ENCODE peak calls at places on chromosomes 7 and 10, in seven cellular contexts. C is H9, D is mesendoderm, L is IMR-90, S is H1, Q is trophoblast cell, M is mesenchymal stem cell. U is an unnamed sample.

GRCh38 chr7:108014747-108015682 is 12.1 kb upstream of the LAMB1 start:
- DNase-seq in C (no peak), D (no peak), M (peak; percentile 84), Q (peak; percentile 39), L (peak; percentile 90), S (no peak), U (no peak)

GRCh38 chr10:104548090-104548489 is 93.0 kb upstream of the SORCS3 start:
- DNase-seq in D (peak; percentile 56), M (no peak), C (no peak), L (peak; percentile 16), S (peak; percentile 5), Q (peak; percentile 24), U (peak; percentile 31)

GRCh38 chr7:90579181-90579688 is 16.9 kb upstream of the CDK14 start:
- DNase-seq in D (peak; percentile 25), S (no peak), L (peak; percentile 81), Q (peak; percentile 91), M (peak; percentile 24), C (no peak), U (no peak)

GRCh38 chr7:147279516-147279915 is 1162.9 kb downstream of the CNTNAP2 start:
- DNase-seq in C (no peak), M (no peak), Q (no peak), S (no peak), D (no peak), L (no peak), U (no peak)

GRCh38 chr7:110521357-110521756 is 569.6 kb upstream of the LRRN3 start:
- DNase-seq in Q (no peak), C (no peak), S (no peak), M (no peak), L (no peak), D (no peak), U (no peak)

GRCh38 chr7:148772297-148773089 is 73.8 kb downstream of the CUL1 start:
- DNase-seq in L (peak; percentile 98), S (no peak), D (peak; percentile 81), M (peak; percentile 86), C (no peak), Q (peak; percentile 95), U (no peak)

GRCh38 chr10:95264227-95265051 is 26.4 kb downstream of the PDLIM1 start:
- DNase-seq in S (peak; percentile 57), D (peak; percentile 96), M (no peak), C (peak; percentile 73), L (no peak), Q (peak; percentile 97), U (no peak)

GRCh38 chr10:34186740-34187139 is 628.4 kb downstream of the PARD3 start:
- DNase-seq in C (no peak), D (peak; percentile 89), L (no peak), S (no peak), Q (no peak), M (no peak), U (no peak)

GRCh38 chr7:42227931-42228591 is 8.9 kb downstream of the GLI3 start:
- DNase-seq in M (peak; percentile 72), L (peak; percentile 46), C (peak; percentile 65), Q (peak; percentile 53), S (no peak), D (peak; percentile 51), U (no peak)

GRCh38 chr7:128410092-128410665 is 397 bp upstream of the IMPDH1 start:
- DNase-seq in Q (peak; percentile 93), C (no peak), D (peak; percentile 64), L (peak; percentile 81), M (peak; percentile 92), S (no peak), U (no peak)

GRCh38 chr7:111650456-111650999 is 88.2 kb upstream of the IMMP2L start:
- DNase-seq in D (no peak), Q (peak; percentile 8), L (peak; percentile 17), M (peak; percentile 17), S (no peak), C (no peak), U (no peak)

GRCh38 chr10:76301950-76302349 is 870.5 kb downstream of the LRMDA start:
- DNase-seq in S (no peak), M (no peak), L (no peak), D (peak; percentile 29), Q (no peak), C (no peak), U (no peak)

GRCh38 chr7:138097064-138097741 is 20.9 kb downstream of the AKR1D1 start:
- DNase-seq in S (no peak), C (no peak), M (peak; percentile 41), L (no peak), Q (peak; percentile 11), D (peak; percentile 55), U (no peak)

GRCh38 chr10:91201213-91201996 is 19.1 kb upstream of the PCGF5 start:
- DNase-seq in M (no peak), L (no peak), Q (no peak), S (no peak), C (no peak), D (no peak), U (no peak)

GRCh38 chr7:120089968-120090367 is 183.0 kb upstream of the KCND2 start:
- DNase-seq in M (no peak), Q (peak; percentile 43), D (peak; percentile 13), C (peak; percentile 28), S (no peak), L (peak; percentile 42), U (no peak)

GRCh38 chr10:110547139-110547761 is 20.2 kb upstream of the SMC3 start:
- DNase-seq in L (peak; percentile 77), D (peak; percentile 77), Q (peak; percentile 85), S (no peak), M (peak; percentile 70), C (no peak), U (no peak)

GRCh38 chr7:151113344-151114150 is 27.3 kb downstream of the AGAP3 start:
- DNase-seq in Q (peak; percentile 92), L (peak; percentile 93), S (no peak), C (peak; percentile 65), M (peak; percentile 94), D (peak; percentile 97), U (peak; percentile 58)

GRCh38 chr7:32957326-32958045 is at the start of gene FKBP9:
- DNase-seq in M (peak; percentile 85), Q (peak; percentile 85), S (no peak), L (peak; percentile 79), D (peak; percentile 90), C (peak; percentile 89), U (peak; percentile 70)

GRCh38 chr10:1737222-1738061 is at the start of gene ADARB2:
- DNase-seq in M (peak; percentile 45), D (peak; percentile 95), L (no peak), S (peak; percentile 70), C (peak; percentile 94), Q (no peak), U (peak; percentile 87)

GRCh38 chr10:133089461-133089800 is 1.7 kb downstream of the ADGRA1 start:
- DNase-seq in Q (no peak), D (no peak), M (no peak), S (no peak), C (no peak), L (no peak), U (no peak)

GRCh38 chr10:11434323-11434722 is 177.1 kb downstream of the USP6NL start:
- DNase-seq in L (no peak), S (no peak), C (peak; percentile 41), M (no peak), Q (no peak), D (peak; percentile 56), U (no peak)
- H2AK5ac ChIP-seq in L (no peak overlapping the region), S (no peak overlapping the region), C (no peak overlapping the region), M (no peak overlapping the region), Q (no peak overlapping the region), D (no peak overlapping the region), U (no peak overlapping the region)

GRCh38 chr10:61342817-61343572 is 110.2 kb downstream of the TMEM26 start:
- DNase-seq in Q (no peak), C (no peak), S (no peak), D (no peak), L (no peak), M (no peak), U (no peak)
- H3K4ac ChIP-seq in Q (no peak overlapping the region), C (no peak overlapping the region), S (no peak overlapping the region), D (no peak overlapping the region), L (no peak overlapping the region), M (no peak overlapping the region), U (no peak overlapping the region)

DNA sequence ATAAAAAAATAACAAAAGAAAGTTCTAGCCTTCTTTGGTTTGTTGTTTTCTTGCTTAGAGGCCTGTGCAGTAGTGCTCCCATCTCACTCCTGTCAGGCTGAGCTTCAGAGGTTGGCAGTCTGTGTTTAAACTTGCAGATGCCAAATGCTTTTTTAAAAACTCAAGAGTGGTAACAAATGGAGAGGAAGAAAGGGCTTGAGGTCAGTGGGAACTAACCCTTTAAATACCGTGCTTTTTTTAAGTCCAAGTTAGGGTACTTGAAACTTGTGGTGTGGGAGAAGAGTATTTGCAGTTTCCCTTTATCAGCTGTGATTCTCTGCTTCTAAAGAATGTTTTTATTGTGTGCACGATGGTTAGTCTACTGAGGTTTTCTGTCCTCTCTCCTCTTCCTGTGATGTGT is 29.4 kb downstream of the ZRANB1 start:
- DNase-seq in S (no peak), M (no peak), L (no peak), Q (no peak), C (no peak), D (no peak), U (no peak)
- H2AK5ac ChIP-seq in S (no peak overlapping the region), M (no peak overlapping the region), L (no peak overlapping the region), Q (no peak overlapping the region), C (no peak overlapping the region), D (no peak overlapping the region), U (no peak overlapping the region)

DNA sequence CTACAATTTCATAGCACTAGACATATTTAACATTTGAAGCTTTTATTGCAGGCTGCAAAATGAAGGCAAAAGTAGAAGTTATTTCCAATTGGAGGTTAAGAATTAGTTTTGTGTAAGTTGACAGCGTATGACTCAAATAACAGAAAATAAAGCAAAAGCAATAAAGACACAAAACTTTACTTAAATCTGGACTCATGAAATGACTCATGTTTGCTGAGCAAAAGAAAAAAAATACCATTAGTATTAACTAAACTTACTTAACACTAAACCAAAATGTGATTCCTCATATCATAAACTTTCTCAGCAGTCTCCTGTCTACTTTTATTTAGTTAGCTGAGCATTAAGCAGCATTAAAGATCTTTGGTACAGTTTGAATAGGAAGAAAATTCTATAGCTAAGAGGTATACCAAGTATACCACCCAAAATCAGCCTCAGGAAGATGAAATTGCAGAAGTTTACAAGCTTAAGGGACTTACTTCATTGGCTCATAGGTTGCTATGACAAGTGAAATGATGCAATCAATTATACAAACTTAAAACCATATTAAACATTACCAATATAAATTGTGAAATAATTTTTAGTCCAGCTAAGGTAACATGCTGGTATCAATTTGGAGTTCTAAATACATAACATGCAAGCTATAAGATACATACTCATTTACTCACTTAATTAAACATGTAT is 1131.4 kb downstream of the XPNPEP1 start:
- DNase-seq in D (no peak), L (peak; percentile 52), Q (no peak), C (no peak), S (no peak), M (no peak), U (no peak)
- H3K4ac ChIP-seq in D (no peak overlapping the region), L (no peak overlapping the region), Q (no peak overlapping the region), C (no peak overlapping the region), S (no peak overlapping the region), M (no peak overlapping the region), U (no peak overlapping the region)

GRCh38 chr10:92638037-92638436 is 45.1 kb downstream of the KIF11 start:
- DNase-seq in L (no peak), Q (no peak), S (no peak), D (no peak), M (no peak), C (no peak), U (no peak)
- H2AK5ac ChIP-seq in L (no peak overlapping the region), Q (no peak overlapping the region), S (no peak overlapping the region), D (no peak overlapping the region), M (no peak overlapping the region), C (no peak overlapping the region), U (no peak overlapping the region)

DNA sequence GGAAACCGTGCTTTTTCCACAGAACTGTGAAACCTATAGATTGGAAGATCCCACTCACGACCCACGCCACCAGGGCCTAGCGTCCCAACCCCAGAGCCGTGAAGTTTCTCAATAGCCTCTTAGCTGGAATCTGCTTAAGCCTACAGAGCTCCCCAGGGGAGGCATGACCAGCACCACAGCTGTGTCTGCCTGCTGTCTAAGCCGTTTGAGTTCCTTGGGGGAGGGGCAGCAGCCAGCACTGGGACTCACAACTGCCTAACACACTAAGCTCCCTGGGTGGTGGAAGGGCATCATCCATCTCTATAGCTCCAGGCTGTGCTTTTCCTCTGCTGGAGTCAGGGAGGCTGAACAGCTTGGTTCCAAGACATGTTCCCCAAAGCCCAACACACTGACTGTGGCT is 26.0 kb upstream of the TMEM140 start:
- DNase-seq in Q (no peak), C (peak; percentile 30), M (no peak), D (peak; percentile 16), S (no peak), L (no peak), U (no peak)
- H3K4ac ChIP-seq in Q (no peak overlapping the region), C (no peak overlapping the region), M (no peak overlapping the region), D (no peak overlapping the region), S (no peak overlapping the region), L (no peak overlapping the region), U (no peak overlapping the region)

U was measured in neuronal stem cell.